ENCODE peak calls at places on chromosome 12, in nine cellular contexts. G, Q, C, J, R, V, X, F and N are unnamed samples.

GRCh38 chr12:15525414-15525813 is 203.1 kb downstream of the PTPRO start:
- DNase-seq in G (no peak), Q (no peak), C (no peak), J (no peak), R (no peak), V (no peak), X (no peak), F (no peak), N (no peak)

GRCh38 chr12:124687695-124688301 is 120.4 kb upstream of the NCOR2 start:
- DNase-seq in G (no peak), Q (no peak), C (peak; percentile 35), J (no peak), R (no peak), V (peak; percentile 52), X (no peak), F (no peak), N (peak; percentile 72)

GRCh38 chr12:54021006-54021405 is 7.2 kb upstream of the HOXC6 start:
- DNase-seq in G (no peak), Q (no peak), C (no peak), J (no peak), R (no peak), V (no peak), X (no peak), F (no peak), N (peak; percentile 43)

GRCh38 chr12:43551971-43552559 is at the start of gene ADAMTS20:
- DNase-seq in G (no peak), Q (peak; percentile 77), C (no peak), J (peak; percentile 73), R (no peak), V (no peak), X (no peak), F (no peak), N (peak; percentile 34)

GRCh38 chr12:69102856-69103255 is 136.5 kb upstream of the CPSF6 start:
- DNase-seq in G (no peak), Q (no peak), C (no peak), J (no peak), R (no peak), V (no peak), X (no peak), F (no peak), N (no peak)

GRCh38 chr12:131003036-131003435 is 49.3 kb downstream of the ADGRD1 start:
- DNase-seq in G (no peak), Q (no peak), C (no peak), J (no peak), R (no peak), V (no peak), X (no peak), F (no peak), N (no peak)

GRCh38 chr12:131195796-131196195 is 242.1 kb downstream of the ADGRD1 start:
- DNase-seq in G (no peak), Q (no peak), C (no peak), J (no peak), R (no peak), V (no peak), X (no peak), F (no peak), N (no peak)

GRCh38 chr12:68636268-68636667 is 25.6 kb downstream of the RAP1B start:
- DNase-seq in G (no peak), Q (no peak), C (peak; percentile 80), J (no peak), R (no peak), V (no peak), X (no peak), F (no peak), N (peak; percentile 88)

GRCh38 chr12:120421701-120422100 is 16.2 kb upstream of the COX6A1 start:
- DNase-seq in G (no peak), Q (no peak), C (no peak), J (no peak), R (no peak), V (no peak), X (no peak), F (no peak), N (no peak)

GRCh38 chr12:119949594-119949993 is 39.4 kb upstream of the BICDL1 start:
- DNase-seq in G (no peak), Q (no peak), C (no peak), J (no peak), R (no peak), V (no peak), X (no peak), F (no peak), N (no peak)

GRCh38 chr12:102824218-102824835 is 92.7 kb downstream of the PAH start:
- DNase-seq in G (peak; percentile 51), Q (peak; percentile 68), C (peak; percentile 13), J (peak; percentile 71), R (peak; percentile 69), V (no peak), X (peak; percentile 40), F (no peak), N (peak; percentile 5)

GRCh38 chr12:122227341-122227740 is 1.5 kb upstream of the DIABLO start:
- DNase-seq in G (no peak), Q (no peak), C (no peak), J (no peak), R (no peak), V (no peak), X (no peak), F (no peak), N (no peak)

GRCh38 chr12:66898700-66899469 is 220.0 kb upstream of the GRIP1 start:
- DNase-seq in G (no peak), Q (no peak), C (no peak), J (no peak), R (no peak), V (no peak), X (no peak), F (no peak), N (no peak)

GRCh38 chr12:132084681-132085635 is 59.2 kb downstream of the DDX51 start:
- DNase-seq in G (peak; percentile 89), Q (peak; percentile 65), C (peak; percentile 52), J (peak; percentile 50), R (peak; percentile 89), V (no peak), X (peak; percentile 71), F (peak; percentile 37), N (peak; percentile 84)

GRCh38 chr12:59834659-59835474 is 239.0 kb downstream of the SLC16A7 start:
- DNase-seq in G (no peak), Q (no peak), C (peak; percentile 63), J (no peak), R (no peak), V (no peak), X (no peak), F (no peak), N (peak; percentile 42)

GRCh38 chr12:53171725-53172329 is 8.7 kb upstream of the ZNF740 start:
- DNase-seq in G (no peak), Q (no peak), C (no peak), J (no peak), R (no peak), V (no peak), X (no peak), F (no peak), N (no peak)

GRCh38 chr12:108722992-108723766 is 8.1 kb downstream of the CORO1C start:
- DNase-seq in G (no peak), Q (no peak), C (peak; percentile 93), J (no peak), R (no peak), V (no peak), X (no peak), F (no peak), N (peak; percentile 86)

GRCh38 chr12:33427071-33427470 is 12.5 kb downstream of the SYT10 start:
- DNase-seq in G (no peak), Q (no peak), C (peak; percentile 12), J (no peak), R (no peak), V (no peak), X (peak; percentile 10), F (no peak), N (no peak)

GRCh38 chr12:52929538-52929937 is 19.4 kb upstream of the KRT18 start:
- DNase-seq in G (no peak), Q (no peak), C (no peak), J (no peak), R (no peak), V (no peak), X (no peak), F (no peak), N (no peak)

GRCh38 chr12:51442324-51442723 is 17.7 kb downstream of the SLC4A8 start:
- DNase-seq in G (no peak), Q (no peak), C (peak; percentile 69), J (no peak), R (no peak), V (no peak), X (no peak), F (no peak), N (peak; percentile 14)

GRCh38 chr12:120139958-120140357 is 23.4 kb upstream of the RAB35 start:
- DNase-seq in G (no peak), Q (no peak), C (peak; percentile 49), J (no peak), R (peak; percentile 2), V (no peak), X (no peak), F (no peak), N (no peak)

GRCh38 chr12:52191841-52192791 is at the start of gene KRT80:
- DNase-seq in G (no peak), Q (no peak), C (peak; percentile 99), J (no peak), R (peak; percentile 98), V (no peak), X (peak; percentile 96), F (no peak), N (peak; percentile 98)

GRCh38 chr12:29582677-29583076 is 85.2 kb upstream of the OVCH1 start:
- DNase-seq in G (no peak), Q (no peak), C (peak; percentile 11), J (no peak), R (no peak), V (no peak), X (peak; percentile 20), F (no peak), N (no peak)

GRCh38 chr12:89343127-89343526 is 9.2 kb downstream of the DUSP6 start:
- DNase-seq in G (no peak), Q (no peak), C (peak; percentile 77), J (no peak), R (peak; percentile 62), V (no peak), X (peak; percentile 51), F (no peak), N (no peak)

GRCh38 chr12:53056296-53056695 is 6.4 kb downstream of the TNS2 start:
- DNase-seq in G (no peak), Q (no peak), C (no peak), J (no peak), R (peak; percentile 29), V (no peak), X (no peak), F (no peak), N (no peak)

GRCh38 chr12:56954956-56955355 is 2.5 kb downstream of the RDH16 start:
- DNase-seq in G (no peak), Q (no peak), C (no peak), J (no peak), R (no peak), V (no peak), X (no peak), F (no peak), N (no peak)

GRCh38 chr12:5948696-5949095 is 3.6 kb upstream of the ANO2 start:
- DNase-seq in G (no peak), Q (no peak), C (no peak), J (no peak), R (no peak), V (no peak), X (no peak), F (no peak), N (no peak)

GRCh38 chr12:121810833-121811433 is 7.1 kb downstream of the SETD1B start:
- DNase-seq in G (no peak), Q (no peak), C (no peak), J (no peak), R (no peak), V (no peak), X (no peak), F (no peak), N (peak; percentile 16)

GRCh38 chr12:58976146-58976545 is 55.8 kb upstream of the LRIG3 start:
- DNase-seq in G (no peak), Q (no peak), C (no peak), J (no peak), R (no peak), V (no peak), X (no peak), F (no peak), N (no peak)

GRCh38 chr12:1606021-1606622 is 11.7 kb upstream of the FBXL14 start:
- DNase-seq in G (no peak), Q (no peak), C (peak; percentile 95), J (no peak), R (peak; percentile 94), V (no peak), X (peak; percentile 93), F (peak; percentile 76), N (peak; percentile 83)

GRCh38 chr12:57869919-57870318 is 23.4 kb upstream of the CTDSP2 start:
- DNase-seq in G (no peak), Q (no peak), C (no peak), J (no peak), R (no peak), V (no peak), X (no peak), F (no peak), N (no peak)